ENCODE peak calls at places on chromosomes 2 and 18, in eight cellular contexts. One of them, this sample, is unnamed.

GRCh38 chr18:44651918-44652317 is 28.8 kb upstream of the SETBP1 start:
- DNase-seq in GM13977: no peak
- DNase-seq in foreskin fibroblast: no peak
- DNase-seq in heart left ventricle: no peak
- DNase-seq in WTC11: no peak
- DNase-seq in B cell: no peak
- DNase-seq in brain microvascular endothelial cell: no peak
- DNase-seq in chondrocyte: no peak
- DNase-seq in this sample: no peak

GRCh38 chr18:63319383-63320040 is at the start of gene BCL2:
- DNase-seq in B cell: peak
- DNase-seq in heart left ventricle: peak
- DNase-seq in GM13977: no peak
- DNase-seq in WTC11: peak
- DNase-seq in brain microvascular endothelial cell: peak
- DNase-seq in chondrocyte: no peak
- DNase-seq in foreskin fibroblast: peak
- DNase-seq in this sample: no peak

GRCh38 chr18:61400714-61401113 is 67.5 kb downstream of the CDH20 start:
- DNase-seq in heart left ventricle: no peak
- DNase-seq in WTC11: no peak
- DNase-seq in B cell: no peak
- DNase-seq in foreskin fibroblast: peak
- DNase-seq in GM13977: no peak
- DNase-seq in brain microvascular endothelial cell: peak
- DNase-seq in chondrocyte: no peak
- DNase-seq in this sample: no peak

GRCh38 chr2:7020939-7021470 is 103.8 kb downstream of the RNF144A start:
- DNase-seq in foreskin fibroblast: no peak
- DNase-seq in B cell: peak
- DNase-seq in GM13977: no peak
- DNase-seq in WTC11: no peak
- DNase-seq in brain microvascular endothelial cell: no peak
- DNase-seq in heart left ventricle: no peak
- DNase-seq in chondrocyte: no peak
- DNase-seq in this sample: no peak

GRCh38 chr2:181615086-181615635 is 41.7 kb downstream of the CERKL start:
- DNase-seq in brain microvascular endothelial cell: no peak
- DNase-seq in foreskin fibroblast: no peak
- DNase-seq in GM13977: no peak
- DNase-seq in heart left ventricle: no peak
- DNase-seq in WTC11: no peak
- DNase-seq in chondrocyte: no peak
- DNase-seq in B cell: no peak
- DNase-seq in this sample: no peak

GRCh38 chr2:131010566-131010965 is 82.7 kb downstream of the FAM168B start:
- DNase-seq in brain microvascular endothelial cell: no peak
- DNase-seq in WTC11: no peak
- DNase-seq in B cell: no peak
- DNase-seq in heart left ventricle: no peak
- DNase-seq in chondrocyte: no peak
- DNase-seq in foreskin fibroblast: no peak
- DNase-seq in GM13977: no peak
- DNase-seq in this sample: no peak

GRCh38 chr2:112773510-112773909 is 9.1 kb upstream of the CKAP2L start:
- DNase-seq in GM13977: no peak
- DNase-seq in heart left ventricle: no peak
- DNase-seq in brain microvascular endothelial cell: no peak
- DNase-seq in chondrocyte: no peak
- DNase-seq in B cell: no peak
- DNase-seq in WTC11: no peak
- DNase-seq in foreskin fibroblast: no peak
- DNase-seq in this sample: no peak

GRCh38 chr2:43225788-43226557 is 433 bp downstream of the ZFP36L2 start:
- DNase-seq in foreskin fibroblast: peak
- DNase-seq in chondrocyte: no peak
- DNase-seq in B cell: peak
- DNase-seq in GM13977: peak
- DNase-seq in WTC11: no peak
- DNase-seq in heart left ventricle: no peak
- DNase-seq in brain microvascular endothelial cell: peak
- DNase-seq in this sample: peak

GRCh38 chr18:33812186-33812585 is 234.2 kb downstream of the ASXL3 start:
- DNase-seq in brain microvascular endothelial cell: no peak
- DNase-seq in heart left ventricle: no peak
- DNase-seq in WTC11: no peak
- DNase-seq in B cell: no peak
- DNase-seq in GM13977: no peak
- DNase-seq in foreskin fibroblast: no peak
- DNase-seq in chondrocyte: no peak
- DNase-seq in this sample: no peak

GRCh38 chr2:219215871-219216536 is 2.8 kb downstream of the ABCB6 start:
- DNase-seq in B cell: no peak
- DNase-seq in heart left ventricle: no peak
- DNase-seq in WTC11: peak
- DNase-seq in chondrocyte: no peak
- DNase-seq in foreskin fibroblast: no peak
- DNase-seq in GM13977: no peak
- DNase-seq in brain microvascular endothelial cell: no peak
- DNase-seq in this sample: no peak

GRCh38 chr2:64065516-64065915 is 46.3 kb upstream of the VPS54 start:
- DNase-seq in WTC11: no peak
- DNase-seq in B cell: no peak
- DNase-seq in chondrocyte: no peak
- DNase-seq in brain microvascular endothelial cell: no peak
- DNase-seq in heart left ventricle: no peak
- DNase-seq in GM13977: no peak
- DNase-seq in foreskin fibroblast: no peak
- DNase-seq in this sample: no peak

GRCh38 chr2:146576301-146576700 is 1268.5 kb upstream of the ACVR2A start:
- DNase-seq in brain microvascular endothelial cell: no peak
- DNase-seq in chondrocyte: no peak
- DNase-seq in WTC11: no peak
- DNase-seq in GM13977: no peak
- DNase-seq in foreskin fibroblast: peak
- DNase-seq in B cell: no peak
- DNase-seq in heart left ventricle: no peak
- DNase-seq in this sample: no peak

GRCh38 chr18:75210274-75211001 is at the start of gene TSHZ1:
- DNase-seq in foreskin fibroblast: peak
- DNase-seq in chondrocyte: no peak
- DNase-seq in WTC11: no peak
- DNase-seq in brain microvascular endothelial cell: peak
- DNase-seq in GM13977: peak
- DNase-seq in B cell: peak
- DNase-seq in heart left ventricle: peak
- DNase-seq in this sample: no peak

DNA sequence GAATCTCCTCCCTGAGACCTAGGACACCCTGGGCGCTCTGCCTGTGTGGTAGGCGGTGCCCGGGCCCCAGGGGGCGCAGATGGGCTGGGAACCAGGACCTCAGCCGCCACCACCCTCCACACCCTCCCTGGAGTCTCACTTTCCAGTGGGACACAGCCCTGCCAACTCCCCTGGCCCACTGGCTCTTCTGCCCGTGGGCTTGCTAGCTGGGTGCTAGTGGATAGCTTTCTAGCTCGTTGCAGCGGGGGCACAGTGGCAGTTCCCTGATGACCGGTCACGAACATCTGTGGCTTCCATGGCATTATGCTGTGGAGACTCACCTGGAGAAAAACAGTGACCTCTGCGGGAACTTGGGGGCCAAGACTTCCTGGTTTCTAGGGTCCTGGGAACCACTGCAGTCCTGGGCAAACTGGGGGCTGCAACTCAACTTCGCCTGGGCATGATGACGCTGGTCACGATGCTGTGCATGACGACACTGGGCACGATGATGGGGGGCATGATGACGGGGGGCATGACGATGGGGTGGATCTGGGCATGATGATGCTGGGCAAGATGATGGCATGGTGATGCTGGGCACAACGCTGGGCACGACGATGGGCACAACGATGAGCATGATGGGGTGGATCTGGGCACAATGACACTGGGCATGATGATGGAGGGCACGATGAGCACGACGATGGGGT is 31.0 kb upstream of the ALLC start:
- DNase-seq in brain microvascular endothelial cell: no peak
- DNase-seq in chondrocyte: peak
- DNase-seq in GM13977: no peak
- DNase-seq in foreskin fibroblast: no peak
- DNase-seq in B cell: no peak
- DNase-seq in WTC11: no peak
- DNase-seq in heart left ventricle: peak
- DNase-seq in this sample: no peak
- TF ChIP-seq CTCF in brain microvascular endothelial cell: no peak
- TF ChIP-seq CTCF in chondrocyte: no peak
- TF ChIP-seq CTCF in GM13977: no peak
- TF ChIP-seq CTCF in foreskin fibroblast: no peak
- TF ChIP-seq CTCF in B cell: no peak
- TF ChIP-seq CTCF in WTC11: no peak
- TF ChIP-seq CTCF in heart left ventricle: no peak
- TF ChIP-seq CTCF in this sample: no peak

DNA sequence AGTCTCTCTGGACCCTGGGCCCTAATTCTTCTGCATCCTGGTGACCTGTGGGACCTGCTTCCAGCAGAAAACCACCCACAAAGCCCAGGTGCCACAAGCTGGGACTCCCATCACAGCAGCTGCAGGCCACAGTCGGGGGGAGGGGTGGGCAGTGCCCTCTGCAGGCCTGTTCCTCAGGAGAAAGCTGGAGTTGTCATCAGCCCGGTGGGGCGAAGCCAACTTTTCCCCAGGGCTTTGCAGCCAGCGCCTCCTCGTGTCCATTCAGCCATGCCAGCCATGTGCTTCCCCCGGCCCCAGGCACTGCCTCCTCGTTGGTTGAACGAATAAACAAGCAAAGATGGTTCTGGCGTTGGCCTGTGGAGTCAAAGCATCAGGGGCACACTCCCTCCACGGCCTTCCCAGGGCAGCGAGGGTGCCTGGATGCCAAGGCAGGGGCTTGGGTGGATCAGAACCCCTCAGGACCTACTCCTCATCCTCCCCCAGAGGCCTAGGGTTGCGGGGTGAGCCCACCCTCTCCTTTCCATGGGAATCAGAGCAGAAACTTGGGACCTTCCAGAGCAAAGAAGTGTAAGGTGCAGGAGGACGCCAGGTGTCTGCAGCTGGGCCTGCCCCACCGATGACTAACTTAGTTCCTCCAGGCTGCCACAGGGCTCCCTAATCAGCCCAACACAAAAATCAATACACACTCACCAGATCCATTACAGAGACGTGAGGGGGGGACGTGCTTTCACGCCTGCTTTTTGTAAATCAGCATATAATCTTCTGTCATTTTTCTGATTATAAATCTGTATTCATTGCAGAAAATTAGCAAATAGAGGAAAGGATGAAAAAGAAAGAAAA is 75.7 kb upstream of the RAB6C start:
- DNase-seq in foreskin fibroblast: no peak
- DNase-seq in B cell: no peak
- DNase-seq in GM13977: no peak
- DNase-seq in heart left ventricle: no peak
- DNase-seq in brain microvascular endothelial cell: no peak
- DNase-seq in WTC11: peak
- DNase-seq in chondrocyte: no peak
- DNase-seq in this sample: no peak
- TF ChIP-seq CTCF in foreskin fibroblast: no peak
- TF ChIP-seq CTCF in B cell: no peak
- TF ChIP-seq CTCF in GM13977: no peak
- TF ChIP-seq CTCF in heart left ventricle: no peak
- TF ChIP-seq CTCF in brain microvascular endothelial cell: no peak
- TF ChIP-seq CTCF in WTC11: no peak
- TF ChIP-seq CTCF in chondrocyte: no peak
- TF ChIP-seq CTCF in this sample: no peak

GRCh38 chr2:171702781-171703556 is 15.7 kb downstream of the DYNC1I2 start:
- DNase-seq in foreskin fibroblast: peak
- DNase-seq in chondrocyte: no peak
- DNase-seq in brain microvascular endothelial cell: peak
- DNase-seq in GM13977: no peak
- DNase-seq in WTC11: no peak
- DNase-seq in B cell: no peak
- DNase-seq in heart left ventricle: no peak
- DNase-seq in this sample: no peak

GRCh38 chr2:171703574-171704347 is 16.5 kb downstream of the DYNC1I2 start:
- DNase-seq in heart left ventricle: no peak
- DNase-seq in brain microvascular endothelial cell: peak
- DNase-seq in B cell: peak
- DNase-seq in GM13977: peak
- DNase-seq in WTC11: no peak
- DNase-seq in foreskin fibroblast: peak
- DNase-seq in chondrocyte: no peak
- DNase-seq in this sample: no peak

GRCh38 chr2:171709011-171709685 is 21.9 kb downstream of the DYNC1I2 start:
- DNase-seq in heart left ventricle: no peak
- DNase-seq in GM13977: no peak
- DNase-seq in WTC11: no peak
- DNase-seq in chondrocyte: no peak
- DNase-seq in B cell: no peak
- DNase-seq in foreskin fibroblast: no peak
- DNase-seq in brain microvascular endothelial cell: no peak
- DNase-seq in this sample: no peak

GRCh38 chr2:171707752-171708151 is 20.5 kb downstream of the DYNC1I2 start:
- DNase-seq in heart left ventricle: no peak
- DNase-seq in foreskin fibroblast: no peak
- DNase-seq in GM13977: no peak
- DNase-seq in chondrocyte: no peak
- DNase-seq in B cell: no peak
- DNase-seq in WTC11: no peak
- DNase-seq in brain microvascular endothelial cell: no peak
- DNase-seq in this sample: no peak

DNA sequence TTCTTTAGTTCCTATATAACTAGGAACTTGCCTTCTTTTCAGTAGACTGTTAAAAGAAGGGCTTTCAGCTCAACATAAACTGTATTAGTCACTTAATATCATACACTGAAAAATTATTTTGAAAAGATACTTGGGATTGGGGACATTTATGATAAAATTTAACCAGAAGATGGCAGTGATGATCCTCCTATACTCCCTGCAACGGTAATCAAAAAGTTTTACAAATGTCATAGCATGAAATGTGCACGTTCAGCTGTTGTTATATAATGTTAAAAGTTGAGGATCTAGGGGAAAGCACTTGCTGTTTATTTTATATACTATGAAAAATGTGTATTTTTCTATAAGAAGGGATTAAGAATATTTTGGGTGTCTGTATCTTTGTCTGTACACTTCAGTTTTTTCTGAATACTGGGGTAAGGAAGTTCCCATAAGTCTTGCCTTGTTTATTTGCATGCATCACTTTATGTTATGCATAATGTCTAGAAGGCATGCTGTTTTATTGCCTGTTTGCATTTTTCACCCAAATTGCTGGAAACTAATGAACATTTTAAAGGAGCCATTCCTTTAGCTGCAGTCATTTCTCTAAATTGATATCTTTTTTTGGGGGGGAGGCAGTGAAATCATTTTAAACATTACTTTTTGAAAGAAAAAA is 19.0 kb downstream of the DYNC1I2 start:
- DNase-seq in GM13977: peak
- DNase-seq in B cell: no peak
- DNase-seq in brain microvascular endothelial cell: no peak
- DNase-seq in foreskin fibroblast: peak
- DNase-seq in chondrocyte: no peak
- DNase-seq in WTC11: no peak
- DNase-seq in heart left ventricle: no peak
- DNase-seq in this sample: no peak
- TF ChIP-seq CTCF in GM13977: peak
- TF ChIP-seq CTCF in B cell: peak
- TF ChIP-seq CTCF in brain microvascular endothelial cell: peak
- TF ChIP-seq CTCF in foreskin fibroblast: no peak
- TF ChIP-seq CTCF in chondrocyte: peak
- TF ChIP-seq CTCF in WTC11: no peak
- TF ChIP-seq CTCF in heart left ventricle: peak
- TF ChIP-seq CTCF in this sample: peak

GRCh38 chr2:115880558-115880957 is 1438.1 kb downstream of the DPP10 start:
- DNase-seq in brain microvascular endothelial cell: no peak
- DNase-seq in chondrocyte: no peak
- DNase-seq in heart left ventricle: no peak
- DNase-seq in foreskin fibroblast: no peak
- DNase-seq in WTC11: no peak
- DNase-seq in B cell: no peak
- DNase-seq in GM13977: no peak
- DNase-seq in this sample: no peak
- TF ChIP-seq CTCF in brain microvascular endothelial cell: no peak
- TF ChIP-seq CTCF in chondrocyte: no peak
- TF ChIP-seq CTCF in heart left ventricle: no peak
- TF ChIP-seq CTCF in foreskin fibroblast: no peak
- TF ChIP-seq CTCF in WTC11: peak
- TF ChIP-seq CTCF in B cell: no peak
- TF ChIP-seq CTCF in GM13977: no peak
- TF ChIP-seq CTCF in this sample: no peak

This sample was measured in CD14-positive monocyte.